ENCODE peak calls at places on chromosomes 2 and 18, in ten cellular contexts. S is ovary, G is suprapubic skin, A is uterus, E is esophagus squamous epithelium, K is spleen, R is heart left ventricle, F is A549, D is transverse colon, Y is breast epithelium. J is an unnamed sample.

GRCh38 chr2:144835634-144836351 is 315.9 kb upstream of the ZEB2 start:
- DNase-seq in S (no peak), G (no peak), A (no peak), E (no peak), K (no peak), R (no peak), F (no peak), D (no peak), Y (no peak), J (no peak)

GRCh38 chr2:241546771-241547498 is 11.6 kb upstream of the BOK start:
- DNase-seq in S (no peak), G (no peak), A (peak; percentile 56), E (no peak), K (peak; percentile 67), R (no peak), F (no peak), D (no peak), Y (no peak), J (no peak)

GRCh38 chr2:238711346-238711745 is 136.5 kb upstream of the TWIST2 start:
- DNase-seq in S (no peak), G (no peak), A (peak; percentile 12), E (no peak), K (no peak), R (no peak), F (no peak), D (no peak), Y (no peak), J (no peak)

GRCh38 chr2:1705557-1706076 is 38.7 kb downstream of the PXDN start:
- DNase-seq in S (no peak), G (no peak), A (no peak), E (no peak), K (no peak), R (no peak), F (no peak), D (no peak), Y (no peak), J (no peak)

GRCh38 chr18:48757906-48758305 is 192.9 kb downstream of the SMAD7 start:
- DNase-seq in S (no peak), G (no peak), A (no peak), E (no peak), K (no peak), R (no peak), F (no peak), D (no peak), Y (no peak), J (no peak)

GRCh38 chr2:128090909-128091690 is at the start of gene UGGT1:
- DNase-seq in S (peak; percentile 91), G (peak; percentile 95), A (peak; percentile 90), E (peak; percentile 71), K (peak; percentile 99), R (peak; percentile 96), F (peak; percentile 83), D (peak; percentile 96), Y (peak; percentile 87), J (peak; percentile 97)

GRCh38 chr2:213202006-213202405 is 50.6 kb upstream of the IKZF2 start:
- DNase-seq in S (no peak), G (no peak), A (no peak), E (no peak), K (no peak), R (no peak), F (no peak), D (no peak), Y (no peak), J (no peak)

GRCh38 chr2:136246086-136246669 is 128.2 kb upstream of the CXCR4 start:
- DNase-seq in S (peak; percentile 15), G (no peak), A (no peak), E (peak; percentile 18), K (peak; percentile 87), R (peak; percentile 60), F (peak; percentile 28), D (peak; percentile 37), Y (peak; percentile 35), J (no peak)

GRCh38 chr2:230955163-230955779 is 30.2 kb upstream of the GPR55 start:
- DNase-seq in S (no peak), G (no peak), A (no peak), E (no peak), K (no peak), R (no peak), F (no peak), D (no peak), Y (no peak), J (no peak)

GRCh38 chr2:230954738-230955137 is 29.7 kb upstream of the GPR55 start:
- DNase-seq in S (no peak), G (no peak), A (no peak), E (no peak), K (no peak), R (no peak), F (no peak), D (no peak), Y (no peak), J (no peak)

GRCh38 chr2:230958803-230959756 is 34.0 kb upstream of the GPR55 start:
- DNase-seq in S (no peak), G (no peak), A (no peak), E (no peak), K (no peak), R (no peak), F (no peak), D (no peak), Y (no peak), J (no peak)

GRCh38 chr2:230957756-230958391 is 32.8 kb upstream of the GPR55 start:
- DNase-seq in S (no peak), G (no peak), A (no peak), E (no peak), K (no peak), R (no peak), F (no peak), D (no peak), Y (no peak), J (no peak)

DNA sequence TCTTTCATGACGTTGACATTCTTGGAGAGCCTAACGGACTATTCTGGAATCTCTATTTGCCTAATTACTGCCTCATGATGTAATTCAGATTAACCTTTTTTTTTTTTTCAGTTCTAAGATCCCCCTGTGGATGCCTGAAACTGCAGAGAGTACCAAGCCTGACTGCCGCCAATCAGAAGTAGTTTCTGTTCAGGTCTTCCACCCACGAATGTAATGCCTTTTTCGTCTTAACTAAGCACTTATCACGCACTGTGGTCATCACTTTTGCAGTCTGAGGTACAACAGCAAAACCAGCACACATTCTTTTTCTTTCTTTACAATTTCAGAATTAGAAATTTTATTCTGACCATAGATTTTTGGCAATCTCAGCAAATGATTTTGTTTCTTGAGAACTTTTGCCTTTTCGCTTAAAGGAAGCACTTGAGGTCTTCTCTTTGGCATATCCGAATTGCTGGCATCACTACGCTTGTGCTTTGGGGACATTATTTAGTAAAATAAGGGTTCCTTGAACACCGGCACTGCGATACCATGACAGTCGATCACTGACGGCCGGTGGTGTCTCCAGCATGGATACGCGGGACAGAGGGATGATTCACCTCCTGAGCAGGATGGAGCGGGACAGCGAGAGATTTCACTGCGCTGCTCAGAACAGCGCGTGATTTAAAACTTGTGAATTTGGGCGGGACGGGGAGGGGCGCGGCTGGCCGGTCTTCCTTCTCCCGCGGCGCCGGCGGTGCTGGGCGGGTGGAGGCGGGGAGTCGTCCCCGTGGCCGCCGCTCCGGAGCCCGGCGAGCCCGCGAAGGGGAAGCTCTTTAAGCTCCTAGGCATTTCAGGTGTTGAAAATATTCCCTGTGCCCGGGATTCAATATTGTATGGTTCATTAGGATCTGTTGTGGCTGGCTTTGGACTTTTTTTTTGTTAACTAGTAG is 32.0 kb upstream of the GPR55 start:
- DNase-seq in S (peak; percentile 44), G (no peak), A (no peak), E (no peak), K (no peak), R (peak; percentile 39), F (peak; percentile 73), D (peak; percentile 64), Y (peak; percentile 34), J (peak; percentile 90)
- TF ChIP-seq POLR2A in S (no peak), G (no peak), A (no peak), E (no peak), K (no peak), R (no peak), F (no peak), D (no peak), Y (no peak), J (no peak)

GRCh38 chr2:22904126-22904684 is 480.8 kb upstream of the KLHL29 start:
- DNase-seq in S (no peak), G (no peak), A (peak; percentile 18), E (no peak), K (no peak), R (peak; percentile 32), F (peak; percentile 19), D (peak; percentile 18), Y (no peak), J (no peak)
- TF ChIP-seq CTCF in S (no peak), G (peak; percentile 11), A (no peak), E (peak; percentile 36), K (no peak), R (peak; percentile 62), F (peak; percentile 46), D (peak; percentile 48), Y (no peak), J (no peak)

GRCh38 chr2:24077879-24078278 is 1.8 kb upstream of the SF3B6 start:
- DNase-seq in S (no peak), G (no peak), A (no peak), E (no peak), K (no peak), R (no peak), F (no peak), D (no peak), Y (no peak), J (no peak)

GRCh38 chr2:24075259-24075658 is 867 bp downstream of the SF3B6 start:
- DNase-seq in S (no peak), G (no peak), A (no peak), E (no peak), K (no peak), R (no peak), F (no peak), D (no peak), Y (no peak), J (no peak)

GRCh38 chr2:24076849-24077534 is 866 bp upstream of the SF3B6 start:
- DNase-seq in S (no peak), G (no peak), A (no peak), E (no peak), K (no peak), R (no peak), F (no peak), D (no peak), Y (no peak), J (no peak)

GRCh38 chr2:24077535-24077877 is 1.4 kb upstream of the SF3B6 start:
- DNase-seq in S (no peak), G (no peak), A (no peak), E (no peak), K (no peak), R (no peak), F (no peak), D (no peak), Y (peak; percentile 21), J (no peak)

DNA sequence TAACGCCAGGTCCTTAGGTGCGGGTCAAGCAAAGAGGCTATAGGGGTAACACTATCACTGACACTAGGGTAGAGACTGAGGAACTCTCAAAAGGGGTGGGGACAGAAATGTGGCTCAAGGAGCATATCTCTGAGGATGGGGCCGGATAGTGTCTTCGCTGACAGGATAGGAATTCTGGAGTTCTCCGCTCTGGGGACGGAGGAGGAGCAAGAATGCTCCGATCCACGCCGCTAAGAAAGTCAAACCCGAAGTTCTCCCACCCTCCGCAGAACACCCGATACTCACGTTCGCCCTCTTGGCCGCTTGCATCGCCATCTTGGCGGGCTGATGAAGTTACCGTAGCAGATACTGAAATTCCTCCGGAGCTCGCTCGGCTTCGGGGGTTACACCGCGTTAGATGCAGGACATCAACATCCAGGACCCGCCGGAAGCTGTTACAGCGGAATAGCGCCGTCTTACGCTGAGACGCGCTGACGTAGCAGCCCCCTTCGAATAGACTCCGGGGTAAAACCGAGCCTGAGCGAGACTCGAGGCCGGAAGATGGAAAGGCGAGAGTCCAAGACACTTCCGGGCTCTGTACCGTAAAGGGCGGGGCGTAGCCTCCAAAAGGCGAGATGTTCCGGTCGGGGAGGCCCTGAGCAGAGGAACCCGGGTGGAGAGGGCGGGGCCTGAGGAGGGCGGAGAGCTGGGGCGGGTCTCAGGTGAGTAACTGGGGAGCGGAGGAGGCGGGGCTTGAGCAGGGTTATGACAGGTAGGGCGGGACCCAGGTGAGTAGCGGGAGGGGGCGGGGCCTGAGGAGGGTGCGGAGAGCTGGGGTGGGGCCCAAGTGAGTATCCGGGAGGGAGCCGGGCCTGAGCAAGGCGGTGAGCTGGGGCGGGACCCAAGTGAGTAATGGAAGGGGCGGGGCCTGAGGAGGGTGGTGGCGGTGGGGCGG is at the start of gene SF3B6:
- DNase-seq in S (peak; percentile 98), G (peak; percentile 100), A (peak; percentile 98), E (peak; percentile 99), K (peak; percentile 100), R (peak; percentile 97), F (peak; percentile 92), D (peak; percentile 100), Y (peak; percentile 100), J (peak; percentile 99)
- TF ChIP-seq POLR2A in S (peak; percentile 80), G (peak; percentile 68), A (peak; percentile 51), E (peak; percentile 63), K (peak; percentile 37), R (peak; percentile 61), F (peak; percentile 88), D (peak; percentile 76), Y (peak; percentile 78), J (no peak)

GRCh38 chr2:64844087-64844486 is 145.1 kb upstream of the SLC1A4 start:
- DNase-seq in S (no peak), G (peak; percentile 9), A (no peak), E (no peak), K (no peak), R (no peak), F (no peak), D (no peak), Y (no peak), J (no peak)

GRCh38 chr2:64841462-64841861 is 147.7 kb upstream of the SLC1A4 start:
- DNase-seq in S (no peak), G (peak; percentile 15), A (no peak), E (no peak), K (no peak), R (no peak), F (no peak), D (no peak), Y (no peak), J (no peak)

GRCh38 chr2:64839844-64840243 is 149.4 kb upstream of the SLC1A4 start:
- DNase-seq in S (no peak), G (peak; percentile 58), A (no peak), E (no peak), K (peak; percentile 86), R (peak; percentile 27), F (no peak), D (peak; percentile 21), Y (no peak), J (no peak)

GRCh38 chr2:64840419-64840818 is 148.8 kb upstream of the SLC1A4 start:
- DNase-seq in S (no peak), G (no peak), A (no peak), E (no peak), K (no peak), R (no peak), F (no peak), D (no peak), Y (no peak), J (no peak)

DNA sequence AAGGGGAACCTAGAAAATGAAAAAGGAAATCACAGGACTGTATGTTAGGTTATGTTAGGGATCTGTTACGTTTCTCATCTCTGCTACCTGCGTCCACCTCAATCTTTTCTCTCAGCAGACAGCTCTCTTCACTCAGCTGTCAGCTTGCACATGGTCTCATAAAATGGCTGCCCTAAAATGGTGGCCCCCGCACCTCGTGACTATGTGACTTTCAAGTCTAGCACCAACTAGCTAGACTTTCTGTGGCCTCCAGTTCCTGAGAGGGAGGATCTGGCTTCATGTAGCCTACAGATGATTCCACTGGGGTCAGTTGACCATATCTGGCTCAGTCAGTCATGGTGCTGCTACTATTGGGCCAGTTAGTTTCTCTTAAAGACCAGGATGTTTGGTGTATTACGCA is 147.2 kb upstream of the SLC1A4 start:
- DNase-seq in S (no peak), G (peak; percentile 40), A (no peak), E (no peak), K (no peak), R (no peak), F (no peak), D (no peak), Y (no peak), J (no peak)
- TF ChIP-seq CTCF in S (no peak), G (no peak), A (no peak), E (no peak), K (no peak), R (no peak), F (no peak), D (no peak), Y (no peak), J (no peak)